ENCODE peak calls at places on chromosome 11, in eight cellular contexts. One of them, this sample, is unnamed.
A peak's percentile ranks its signal among the peaks of the same experiment; 100 is the strongest.

GRCh38 chr11:128884703-128885338 is 6.3 kb upstream of the KCNJ5 start:
- DNase-seq in SK-N-SH: peak; percentile 77
- DNase-seq in GM12892: no peak
- DNase-seq in breast epithelium: peak; percentile 60
- DNase-seq in spleen: no peak
- DNase-seq in GM12891: no peak
- DNase-seq in SK-N-MC: no peak
- DNase-seq in esophagus muscularis mucosa: no peak
- DNase-seq in this sample: peak; percentile 72

GRCh38 chr11:130212431-130212961 is 52.9 kb downstream of the ST14 start:
- DNase-seq in SK-N-MC: no peak
- DNase-seq in breast epithelium: peak; percentile 6
- DNase-seq in GM12892: no peak
- DNase-seq in GM12891: no peak
- DNase-seq in SK-N-SH: peak; percentile 41
- DNase-seq in esophagus muscularis mucosa: peak; percentile 90
- DNase-seq in spleen: peak; percentile 74
- DNase-seq in this sample: peak; percentile 55

GRCh38 chr11:134858783-134859480 is 446.9 kb upstream of the B3GAT1 start:
- DNase-seq in esophagus muscularis mucosa: no peak
- DNase-seq in SK-N-SH: no peak
- DNase-seq in SK-N-MC: no peak
- DNase-seq in spleen: no peak
- DNase-seq in GM12892: no peak
- DNase-seq in GM12891: no peak
- DNase-seq in breast epithelium: no peak
- DNase-seq in this sample: no peak

GRCh38 chr11:73188301-73188700 is 29.8 kb upstream of the P2RY2 start:
- DNase-seq in breast epithelium: no peak
- DNase-seq in spleen: no peak
- DNase-seq in SK-N-SH: no peak
- DNase-seq in SK-N-MC: no peak
- DNase-seq in esophagus muscularis mucosa: no peak
- DNase-seq in GM12891: no peak
- DNase-seq in GM12892: no peak
- DNase-seq in this sample: no peak

GRCh38 chr11:75872887-75873416 is 57.9 kb downstream of the UVRAG start:
- DNase-seq in esophagus muscularis mucosa: no peak
- DNase-seq in GM12891: no peak
- DNase-seq in SK-N-SH: no peak
- DNase-seq in breast epithelium: no peak
- DNase-seq in spleen: no peak
- DNase-seq in GM12892: no peak
- DNase-seq in SK-N-MC: no peak
- DNase-seq in this sample: no peak

GRCh38 chr11:69828276-69828970 is 9.2 kb upstream of the FGF3 start:
- DNase-seq in SK-N-MC: no peak
- DNase-seq in breast epithelium: no peak
- DNase-seq in SK-N-SH: no peak
- DNase-seq in GM12891: no peak
- DNase-seq in spleen: peak; percentile 42
- DNase-seq in esophagus muscularis mucosa: no peak
- DNase-seq in GM12892: no peak
- DNase-seq in this sample: peak; percentile 38

GRCh38 chr11:12880327-12880726 is 128.8 kb upstream of the RASSF10 start:
- DNase-seq in SK-N-MC: no peak
- DNase-seq in esophagus muscularis mucosa: no peak
- DNase-seq in GM12892: no peak
- DNase-seq in GM12891: no peak
- DNase-seq in breast epithelium: no peak
- DNase-seq in spleen: no peak
- DNase-seq in SK-N-SH: no peak
- DNase-seq in this sample: no peak

GRCh38 chr11:2760196-2760871 is 60.5 kb upstream of the KCNQ1OT1 start:
- DNase-seq in GM12892: no peak
- DNase-seq in breast epithelium: peak; percentile 5
- DNase-seq in spleen: peak; percentile 55
- DNase-seq in GM12891: no peak
- DNase-seq in SK-N-MC: no peak
- DNase-seq in SK-N-SH: no peak
- DNase-seq in esophagus muscularis mucosa: no peak
- DNase-seq in this sample: peak; percentile 59

GRCh38 chr11:130873766-130874165 is 42.5 kb downstream of the SNX19 start:
- DNase-seq in SK-N-SH: no peak
- DNase-seq in SK-N-MC: no peak
- DNase-seq in GM12891: no peak
- DNase-seq in esophagus muscularis mucosa: no peak
- DNase-seq in breast epithelium: no peak
- DNase-seq in spleen: no peak
- DNase-seq in GM12892: no peak
- DNase-seq in this sample: no peak

GRCh38 chr11:31254411-31254810 is 115.1 kb downstream of the DCDC1 start:
- DNase-seq in GM12891: no peak
- DNase-seq in SK-N-MC: no peak
- DNase-seq in esophagus muscularis mucosa: no peak
- DNase-seq in spleen: no peak
- DNase-seq in breast epithelium: peak; percentile 18
- DNase-seq in SK-N-SH: no peak
- DNase-seq in GM12892: no peak
- DNase-seq in this sample: no peak

GRCh38 chr11:121414141-121414918 is 37.8 kb upstream of the SORL1 start:
- DNase-seq in spleen: no peak
- DNase-seq in GM12891: no peak
- DNase-seq in SK-N-SH: no peak
- DNase-seq in esophagus muscularis mucosa: no peak
- DNase-seq in GM12892: no peak
- DNase-seq in breast epithelium: no peak
- DNase-seq in SK-N-MC: no peak
- DNase-seq in this sample: no peak

GRCh38 chr11:96054870-96055705 is 131.2 kb upstream of the MTMR2 start:
- DNase-seq in spleen: no peak
- DNase-seq in GM12892: no peak
- DNase-seq in GM12891: no peak
- DNase-seq in breast epithelium: no peak
- DNase-seq in esophagus muscularis mucosa: no peak
- DNase-seq in SK-N-SH: peak; percentile 38
- DNase-seq in SK-N-MC: no peak
- DNase-seq in this sample: no peak

GRCh38 chr11:97890466-97890865 is 1130.3 kb upstream of the CNTN5 start:
- DNase-seq in spleen: no peak
- DNase-seq in esophagus muscularis mucosa: no peak
- DNase-seq in breast epithelium: no peak
- DNase-seq in SK-N-SH: no peak
- DNase-seq in SK-N-MC: no peak
- DNase-seq in GM12891: no peak
- DNase-seq in GM12892: no peak
- DNase-seq in this sample: no peak

GRCh38 chr11:57277845-57278720 is 41.0 kb upstream of the APLNR start:
- DNase-seq in breast epithelium: peak; percentile 87
- DNase-seq in SK-N-SH: peak; percentile 73
- DNase-seq in GM12891: peak; percentile 18
- DNase-seq in SK-N-MC: no peak
- DNase-seq in spleen: no peak
- DNase-seq in GM12892: no peak
- DNase-seq in esophagus muscularis mucosa: peak; percentile 94
- DNase-seq in this sample: peak; percentile 83

GRCh38 chr11:34890089-34890488 is 26.1 kb downstream of the APIP start:
- DNase-seq in esophagus muscularis mucosa: no peak
- DNase-seq in spleen: no peak
- DNase-seq in SK-N-MC: no peak
- DNase-seq in GM12892: no peak
- DNase-seq in GM12891: no peak
- DNase-seq in breast epithelium: no peak
- DNase-seq in SK-N-SH: no peak
- DNase-seq in this sample: no peak

GRCh38 chr11:34887260-34887659 is 28.9 kb downstream of the APIP start:
- DNase-seq in breast epithelium: no peak
- DNase-seq in SK-N-MC: no peak
- DNase-seq in spleen: no peak
- DNase-seq in esophagus muscularis mucosa: no peak
- DNase-seq in GM12892: no peak
- DNase-seq in SK-N-SH: no peak
- DNase-seq in GM12891: no peak
- DNase-seq in this sample: no peak

GRCh38 chr11:34891611-34892010 is 24.6 kb downstream of the APIP start:
- DNase-seq in SK-N-MC: no peak
- DNase-seq in SK-N-SH: no peak
- DNase-seq in breast epithelium: no peak
- DNase-seq in GM12892: no peak
- DNase-seq in esophagus muscularis mucosa: no peak
- DNase-seq in GM12891: no peak
- DNase-seq in spleen: no peak
- DNase-seq in this sample: no peak

GRCh38 chr11:34886609-34887008 is 29.6 kb downstream of the APIP start:
- DNase-seq in GM12892: no peak
- DNase-seq in spleen: no peak
- DNase-seq in esophagus muscularis mucosa: no peak
- DNase-seq in SK-N-SH: no peak
- DNase-seq in SK-N-MC: no peak
- DNase-seq in GM12891: no peak
- DNase-seq in breast epithelium: no peak
- DNase-seq in this sample: no peak

GRCh38 chr11:34890812-34891211 is 25.4 kb downstream of the APIP start:
- DNase-seq in SK-N-SH: peak; percentile 28
- DNase-seq in GM12891: no peak
- DNase-seq in GM12892: no peak
- DNase-seq in SK-N-MC: no peak
- DNase-seq in breast epithelium: no peak
- DNase-seq in spleen: no peak
- DNase-seq in esophagus muscularis mucosa: no peak
- DNase-seq in this sample: no peak
- TF ChIP-seq POLR2AphosphoS5 in SK-N-SH: no peak
- TF ChIP-seq POLR2AphosphoS5 in GM12891: no peak
- TF ChIP-seq POLR2AphosphoS5 in GM12892: no peak
- TF ChIP-seq POLR2AphosphoS5 in SK-N-MC: no peak
- TF ChIP-seq POLR2AphosphoS5 in breast epithelium: no peak
- TF ChIP-seq POLR2AphosphoS5 in spleen: no peak
- TF ChIP-seq POLR2AphosphoS5 in esophagus muscularis mucosa: no peak
- TF ChIP-seq POLR2AphosphoS5 in this sample: no peak

GRCh38 chr11:46273511-46274205 is 3.8 kb upstream of the CREB3L1 start:
- DNase-seq in breast epithelium: no peak
- DNase-seq in GM12891: no peak
- DNase-seq in esophagus muscularis mucosa: no peak
- DNase-seq in spleen: peak; percentile 57
- DNase-seq in SK-N-MC: no peak
- DNase-seq in SK-N-SH: no peak
- DNase-seq in GM12892: no peak
- DNase-seq in this sample: no peak

GRCh38 chr11:46270707-46271106 is 6.8 kb upstream of the CREB3L1 start:
- DNase-seq in SK-N-MC: no peak
- DNase-seq in GM12891: no peak
- DNase-seq in SK-N-SH: no peak
- DNase-seq in breast epithelium: no peak
- DNase-seq in spleen: no peak
- DNase-seq in esophagus muscularis mucosa: no peak
- DNase-seq in GM12892: no peak
- DNase-seq in this sample: no peak

GRCh38 chr11:46271875-46272815 is 5.3 kb upstream of the CREB3L1 start:
- DNase-seq in breast epithelium: no peak
- DNase-seq in SK-N-SH: no peak
- DNase-seq in esophagus muscularis mucosa: no peak
- DNase-seq in GM12891: no peak
- DNase-seq in GM12892: no peak
- DNase-seq in spleen: peak; percentile 61
- DNase-seq in SK-N-MC: no peak
- DNase-seq in this sample: no peak

GRCh38 chr11:46271407-46271806 is 6.1 kb upstream of the CREB3L1 start:
- DNase-seq in breast epithelium: no peak
- DNase-seq in esophagus muscularis mucosa: no peak
- DNase-seq in GM12891: no peak
- DNase-seq in SK-N-SH: no peak
- DNase-seq in spleen: no peak
- DNase-seq in SK-N-MC: no peak
- DNase-seq in GM12892: no peak
- DNase-seq in this sample: no peak

GRCh38 chr11:46272816-46273427 is 4.5 kb upstream of the CREB3L1 start:
- DNase-seq in SK-N-SH: no peak
- DNase-seq in GM12891: no peak
- DNase-seq in esophagus muscularis mucosa: no peak
- DNase-seq in spleen: peak; percentile 64
- DNase-seq in breast epithelium: no peak
- DNase-seq in GM12892: no peak
- DNase-seq in SK-N-MC: no peak
- DNase-seq in this sample: peak; percentile 85
- TF ChIP-seq POLR2AphosphoS5 in SK-N-SH: no peak
- TF ChIP-seq POLR2AphosphoS5 in GM12891: no peak
- TF ChIP-seq POLR2AphosphoS5 in esophagus muscularis mucosa: no peak
- TF ChIP-seq POLR2AphosphoS5 in spleen: no peak
- TF ChIP-seq POLR2AphosphoS5 in breast epithelium: no peak
- TF ChIP-seq POLR2AphosphoS5 in GM12892: no peak
- TF ChIP-seq POLR2AphosphoS5 in SK-N-MC: no peak
- TF ChIP-seq POLR2AphosphoS5 in this sample: no peak

DNA sequence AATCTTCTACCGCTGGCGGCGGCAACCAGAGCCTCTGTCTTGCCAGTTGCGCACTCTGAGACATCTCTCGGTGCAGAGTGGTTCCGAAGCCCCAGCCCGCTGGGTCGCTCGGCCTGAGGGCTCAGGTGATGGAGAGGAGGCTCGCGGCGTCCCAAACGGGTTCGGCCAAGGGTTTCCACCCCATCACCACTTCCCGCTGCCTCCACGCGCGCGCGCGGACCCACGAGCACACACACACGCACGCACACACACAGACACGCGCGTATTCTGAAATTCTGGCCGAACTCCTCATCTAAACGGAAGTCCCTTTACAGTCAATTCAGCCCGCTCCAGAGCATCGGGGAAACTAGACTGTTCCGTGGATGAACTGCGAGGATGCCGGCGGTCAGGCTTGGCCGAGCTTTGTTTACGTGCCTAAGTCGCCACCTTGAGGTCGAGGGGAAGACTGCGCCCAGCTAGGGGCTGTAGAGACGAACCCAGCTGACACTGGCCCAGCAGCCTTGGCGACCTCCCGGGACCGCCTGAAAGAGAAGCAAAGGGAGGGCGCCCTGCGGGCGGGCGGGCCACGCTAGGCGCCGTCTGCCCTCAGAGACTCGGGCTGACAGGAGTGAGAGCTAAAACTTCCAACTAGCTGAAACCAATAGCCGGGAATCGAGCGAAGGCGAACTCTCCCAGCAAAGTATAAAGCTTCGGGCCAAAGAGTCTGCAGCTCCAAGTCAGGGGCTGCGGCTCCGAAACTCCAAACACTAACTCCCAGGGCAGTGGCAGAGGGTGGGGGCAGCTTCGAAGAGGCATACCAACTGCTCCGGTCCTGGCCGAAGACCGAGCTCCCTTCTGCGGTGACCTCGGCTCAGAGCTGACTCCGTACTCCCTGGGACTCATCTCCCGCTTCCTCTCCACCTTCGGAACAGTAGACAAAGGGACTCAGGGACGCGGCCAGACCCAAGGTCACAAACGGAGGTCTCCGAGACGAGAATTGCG is 124.8 kb upstream of the C11orf58 start:
- DNase-seq in SK-N-SH: peak; percentile 91
- DNase-seq in esophagus muscularis mucosa: no peak
- DNase-seq in spleen: peak; percentile 90
- DNase-seq in GM12892: peak; percentile 75
- DNase-seq in breast epithelium: peak; percentile 71
- DNase-seq in GM12891: peak; percentile 77
- DNase-seq in SK-N-MC: no peak
- DNase-seq in this sample: peak; percentile 89
- TF ChIP-seq POLR2AphosphoS5 in SK-N-SH: no peak
- TF ChIP-seq POLR2AphosphoS5 in esophagus muscularis mucosa: no peak
- TF ChIP-seq POLR2AphosphoS5 in spleen: peak; percentile 54
- TF ChIP-seq POLR2AphosphoS5 in GM12892: no peak
- TF ChIP-seq POLR2AphosphoS5 in breast epithelium: no peak
- TF ChIP-seq POLR2AphosphoS5 in GM12891: no peak
- TF ChIP-seq POLR2AphosphoS5 in SK-N-MC: peak; percentile 6
- TF ChIP-seq POLR2AphosphoS5 in this sample: peak; percentile 20

GRCh38 chr11:7020183-7020917 is at the start of the genes NLRP14 and ZNF214:
- DNase-seq in GM12892: no peak
- DNase-seq in esophagus muscularis mucosa: peak; percentile 97
- DNase-seq in spleen: no peak
- DNase-seq in GM12891: no peak
- DNase-seq in SK-N-SH: peak; percentile 92
- DNase-seq in SK-N-MC: peak; percentile 5
- DNase-seq in breast epithelium: peak; percentile 92
- DNase-seq in this sample: peak; percentile 96
- TF ChIP-seq POLR2AphosphoS5 in GM12892: no peak
- TF ChIP-seq POLR2AphosphoS5 in esophagus muscularis mucosa: peak; percentile 46
- TF ChIP-seq POLR2AphosphoS5 in spleen: peak; percentile 30
- TF ChIP-seq POLR2AphosphoS5 in GM12891: no peak
- TF ChIP-seq POLR2AphosphoS5 in SK-N-SH: peak; percentile 79
- TF ChIP-seq POLR2AphosphoS5 in SK-N-MC: no peak
- TF ChIP-seq POLR2AphosphoS5 in breast epithelium: peak; percentile 23
- TF ChIP-seq POLR2AphosphoS5 in this sample: no peak